ENCODE peak calls at places on chromosomes 11 and 22, in four cellular contexts. G is mucosa of descending colon, M is GM23338, J is AG09309. X is an unnamed sample.

GRCh38 chr22:43923191-43923590 is 414 bp upstream of the PNPLA3 start:
- DNase-seq in G (no peak), M (no peak), J (no peak), X (peak)

GRCh38 chr11:120565436-120566155 is 54.0 kb downstream of the GRIK4 start:
- DNase-seq in G (no peak), M (no peak), J (no peak), X (no peak)

GRCh38 chr11:65911682-65912568 is 6.9 kb downstream of the C11orf68 start:
- DNase-seq in G (no peak), M (peak), J (no peak), X (peak)

GRCh38 chr11:126634963-126635362 is 279.5 kb downstream of the ST3GAL4 start:
- DNase-seq in G (no peak), M (no peak), J (no peak), X (no peak)

GRCh38 chr11:72736452-72737069 is 15.6 kb downstream of the ARAP1 start:
- DNase-seq in G (peak), M (no peak), J (no peak), X (peak)

GRCh38 chr22:28112548-28113043 is 193.5 kb upstream of the PITPNB start:
- DNase-seq in G (no peak), M (peak), J (peak), X (peak)

GRCh38 chr11:127054153-127054552 is 53.6 kb upstream of the KIRREL3 start:
- DNase-seq in G (no peak), M (no peak), J (no peak), X (no peak)

GRCh38 chr11:81644239-81644840 is 1089.3 kb downstream of the FAM181B start:
- DNase-seq in G (no peak), M (peak), J (peak), X (peak)

GRCh38 chr22:31969789-31970489 is 25.6 kb downstream of the YWHAH start:
- DNase-seq in G (peak), M (peak), J (no peak), X (peak)

GRCh38 chr11:73154178-73154577 is 12.1 kb upstream of the FCHSD2 start:
- DNase-seq in G (no peak), M (no peak), J (no peak), X (peak)

GRCh38 chr22:26887456-26887855 is 230.1 kb downstream of the MIAT start:
- DNase-seq in G (no peak), M (peak), J (peak), X (no peak)

GRCh38 chr22:39959640-39960447 is at the start of gene TMA7B:
- DNase-seq in G (peak), M (peak), J (no peak), X (peak)

GRCh38 chr22:48139776-48140175 is 1377.3 kb downstream of the TBC1D22A start:
- DNase-seq in G (no peak), M (no peak), J (no peak), X (no peak)

GRCh38 chr22:49715450-49715849 is 112.2 kb downstream of the BRD1 start:
- DNase-seq in G (no peak), M (no peak), J (no peak), X (peak)

GRCh38 chr11:118911880-118912741 is 13.6 kb downstream of the BCL9L start:
- DNase-seq in G (peak), M (peak), J (no peak), X (peak)

GRCh38 chr11:43359432-43359818 is 705 bp downstream of the TTC17 start:
- DNase-seq in G (no peak), M (peak), J (no peak), X (no peak)

GRCh38 chr11:64339754-64340408 is at the start of gene CCDC88B:
- DNase-seq in G (peak), M (no peak), J (no peak), X (peak)

GRCh38 chr11:65414776-65415498 is 7.7 kb upstream of the NEAT1 start:
- DNase-seq in G (peak), M (no peak), J (no peak), X (no peak)

GRCh38 chr11:69702769-69703510 is 882 bp downstream of the FGF19 start:
- DNase-seq in G (no peak), M (peak), J (no peak), X (no peak)

GRCh38 chr11:69703711-69704507 is at the start of gene FGF19:
- DNase-seq in G (no peak), M (peak), J (no peak), X (no peak)

GRCh38 chr11:69705901-69706787 is 2.3 kb upstream of the FGF19 start:
- DNase-seq in G (no peak), M (no peak), J (no peak), X (no peak)

GRCh38 chr11:69705246-69705856 is 1.5 kb upstream of the FGF19 start:
- DNase-seq in G (no peak), M (no peak), J (no peak), X (no peak)

DNA sequence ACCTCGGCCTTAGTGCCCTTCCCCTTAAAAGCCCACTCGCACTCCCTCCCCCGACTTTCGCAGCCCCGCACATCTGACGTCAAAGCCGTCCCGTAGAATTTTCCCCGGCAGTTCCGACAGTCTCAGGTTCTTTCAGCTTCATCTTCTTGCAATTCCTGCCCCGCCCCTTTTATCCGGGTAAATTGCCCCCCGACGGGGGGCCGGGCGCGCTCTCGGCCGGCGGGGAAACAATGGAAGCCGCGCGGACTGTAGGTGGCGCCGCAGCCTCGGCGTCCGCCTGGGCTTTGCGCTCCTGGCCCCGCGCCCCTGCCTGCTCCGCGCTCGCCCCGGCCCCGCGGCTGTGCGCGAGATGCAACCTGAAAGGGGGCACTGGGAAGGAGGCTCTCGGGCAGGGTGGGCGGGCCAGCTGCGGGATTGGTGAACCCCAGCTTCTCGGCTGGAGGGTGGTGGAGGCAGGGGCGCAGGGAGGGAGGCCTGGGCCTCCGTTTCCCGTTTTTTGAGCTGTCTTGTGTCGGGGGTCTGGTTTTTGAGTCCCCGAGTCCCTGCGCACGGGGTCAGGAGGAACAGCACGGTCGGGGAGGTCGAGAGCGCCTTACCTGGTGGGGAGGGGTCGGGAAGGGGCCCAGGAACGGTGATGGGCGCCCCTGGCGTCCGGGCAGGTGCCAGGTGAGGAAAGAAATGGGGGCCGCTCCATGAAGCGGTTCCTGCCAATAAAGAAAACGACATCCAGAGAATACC is 855 bp upstream of the FGF19 start:
- DNase-seq in G (no peak), M (peak), J (no peak), X (no peak)
- TF ChIP-seq CTCF in G (peak), M (peak), J (peak), X (peak)

DNA sequence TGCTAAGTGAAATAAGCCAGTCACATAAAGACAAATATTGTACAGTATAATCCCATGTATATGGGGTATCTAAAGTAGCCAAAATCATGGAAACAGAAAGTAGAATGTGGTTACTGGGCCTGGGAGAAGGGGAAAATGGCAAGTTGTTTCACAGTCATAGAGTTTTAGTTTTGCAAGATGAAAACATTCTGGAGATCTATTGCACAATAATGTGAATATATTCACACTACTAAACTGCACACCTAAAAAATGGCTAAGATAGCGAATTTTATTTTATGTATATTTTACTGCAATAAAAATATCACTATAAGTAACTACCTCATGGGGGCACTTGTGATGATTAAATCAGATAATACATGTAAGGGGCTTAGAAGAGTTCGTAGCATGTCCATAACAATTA is 72.0 kb upstream of the ARHGAP32 start:
- DNase-seq in G (no peak), M (no peak), J (no peak), X (no peak)
- H3K4me3 ChIP-seq in G (no peak), M (no peak), J (no peak), X (no peak)

GRCh38 chr11:13009921-13010736 is 1.0 kb downstream of the RASSF10 start:
- DNase-seq in G (peak), M (peak), J (no peak), X (no peak)
- TF ChIP-seq CTCF in G (no peak), M (no peak), J (no peak), X (no peak)

GRCh38 chr11:47353978-47354774 is 1.7 kb upstream of the MYBPC3 start:
- DNase-seq in G (no peak), M (no peak), J (no peak), X (no peak)
- H3K4me3 ChIP-seq in G (no peak), M (peak), J (no peak), X (no peak)

GRCh38 chr11:57335343-57336110 is at the start of gene SSRP1:
- DNase-seq in G (peak), M (peak), J (no peak), X (peak)
- TF ChIP-seq CTCF in G (no peak), M (no peak), J (no peak), X (no peak)

DNA sequence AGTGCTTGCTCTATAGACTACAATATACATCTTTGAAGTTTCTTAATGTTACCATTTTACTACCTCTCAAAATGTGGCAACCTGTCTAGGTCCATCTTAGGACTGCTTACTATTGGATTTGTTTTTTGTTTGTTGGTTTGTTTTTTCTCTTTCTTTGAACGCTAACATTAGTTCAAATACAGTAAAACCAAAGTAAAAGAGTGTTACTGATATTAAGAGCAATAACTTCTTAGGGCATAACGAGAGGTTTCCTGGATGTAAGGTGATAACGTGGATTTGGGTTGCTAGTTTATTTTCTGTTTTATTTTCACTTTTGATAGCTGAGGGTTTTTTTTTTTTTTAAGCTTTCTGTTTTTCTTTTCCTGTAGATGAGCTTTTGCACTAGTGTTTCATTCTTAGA is 43.6 kb downstream of the TMEM135 start:
- DNase-seq in G (no peak), M (no peak), J (no peak), X (no peak)
- H3K4me3 ChIP-seq in G (no peak), M (no peak), J (no peak), X (no peak)

GRCh38 chr11:96538104-96538503 is 148.3 kb downstream of the JRKL start:
- DNase-seq in G (no peak), M (no peak), J (no peak), X (no peak)

GRCh38 chr11:96540875-96541274 is 151.1 kb downstream of the JRKL start:
- DNase-seq in G (no peak), M (no peak), J (no peak), X (no peak)

DNA sequence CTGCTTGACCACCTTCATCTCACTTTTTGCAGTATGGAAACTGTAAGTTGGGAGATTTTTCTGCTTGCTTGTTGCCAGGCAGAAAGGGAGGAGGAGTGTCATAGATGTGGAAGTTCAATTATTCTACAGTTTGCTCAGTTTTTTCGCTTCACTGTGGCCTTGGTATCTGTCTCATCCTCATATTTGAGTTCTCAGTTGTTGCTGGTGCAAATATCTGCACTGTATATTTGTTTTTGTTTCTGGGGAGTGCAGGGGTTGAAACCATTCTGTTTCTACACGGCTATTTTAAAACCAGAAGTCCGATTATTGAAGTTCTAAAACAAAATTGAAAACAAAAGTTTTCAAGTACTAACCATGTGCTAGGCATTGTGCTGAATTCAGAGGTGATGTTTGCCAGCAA is 153.4 kb downstream of the JRKL start:
- DNase-seq in G (no peak), M (no peak), J (no peak), X (no peak)
- TF ChIP-seq CTCF in G (no peak), M (no peak), J (no peak), X (no peak)

DNA sequence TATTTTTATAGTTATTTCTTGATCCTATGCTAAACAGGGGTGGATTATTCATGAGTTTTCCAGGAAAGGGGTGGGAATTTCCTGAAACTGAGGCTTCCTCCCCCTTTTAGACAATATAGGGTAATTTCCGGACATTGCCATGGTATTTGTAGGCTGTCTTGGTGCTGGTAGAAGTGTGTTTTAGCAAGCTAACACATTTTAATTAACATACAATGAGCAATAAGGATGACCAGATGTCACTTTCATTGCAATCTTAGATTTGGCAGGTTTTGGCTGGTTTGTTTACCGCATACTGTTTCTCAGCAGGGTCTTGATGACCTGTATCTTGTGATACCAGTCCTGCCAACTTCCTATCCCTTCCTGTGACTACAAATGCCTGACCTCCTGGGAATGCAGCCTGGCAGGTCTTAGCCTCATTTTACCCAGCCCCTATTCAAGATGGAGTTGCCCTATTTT is 992 bp upstream of the C1QTNF6 start:
- DNase-seq in G (peak), M (peak), J (no peak), X (no peak)
- H3K4me3 ChIP-seq in G (no peak), M (peak), J (no peak), X (no peak)

X was measured in NB4.